ENCODE peak calls at places on chromosomes 4 and X, in seven cellular contexts. G, T, P, V, K, H and I are unnamed samples.

GRCh38 chr4:70624226-70624793 is 4.2 kb upstream of the ENAM start:
- DNase-seq in G (no peak), T (no peak), P (no peak), V (no peak), K (no peak), H (no peak), I (no peak)

GRCh38 chr4:54696649-54697048 is 38.9 kb downstream of the KIT start:
- DNase-seq in G (no peak), T (no peak), P (no peak), V (no peak), K (no peak), H (no peak), I (no peak)

GRCh38 chr4:109959195-109959594 is 46.5 kb downstream of the EGF start:
- DNase-seq in G (no peak), T (no peak), P (no peak), V (no peak), K (no peak), H (no peak), I (no peak)

GRCh38 chr4:76896731-76897521 is 1.0 kb downstream of the SOWAHB start:
- DNase-seq in G (peak), T (no peak), P (peak), V (peak), K (peak), H (no peak), I (no peak)

GRCh38 chrX:65821721-65822496 is 154.5 kb downstream of the MSN start:
- DNase-seq in G (no peak), T (no peak), P (peak), V (peak), K (no peak), H (no peak), I (peak)

GRCh38 chr4:86935833-86936721 is 1.3 kb downstream of the AFF1 start:
- DNase-seq in G (peak), T (peak), P (peak), V (peak), K (peak), H (peak), I (peak)

GRCh38 chrX:23035493-23035892 is 35.7 kb downstream of the DDX53 start:
- DNase-seq in G (no peak), T (no peak), P (no peak), V (no peak), K (no peak), H (no peak), I (no peak)

GRCh38 chr4:8000721-8001491 is 61.2 kb upstream of the AFAP1 start:
- DNase-seq in G (no peak), T (no peak), P (no peak), V (peak), K (no peak), H (no peak), I (no peak)

GRCh38 chr4:80125252-80126177 is 52.5 kb upstream of the ANTXR2 start:
- DNase-seq in G (no peak), T (no peak), P (no peak), V (no peak), K (peak), H (no peak), I (no peak)

GRCh38 chrX:30521440-30522182 is 56.0 kb downstream of the TASL start:
- DNase-seq in G (no peak), T (no peak), P (no peak), V (no peak), K (peak), H (no peak), I (no peak)

GRCh38 chrX:110384490-110384889 is 25.8 kb downstream of the RTL9 start:
- DNase-seq in G (no peak), T (no peak), P (no peak), V (no peak), K (peak), H (no peak), I (no peak)

GRCh38 chr4:102439835-102440234 is 61.3 kb upstream of the NFKB1 start:
- DNase-seq in G (no peak), T (no peak), P (no peak), V (no peak), K (peak), H (no peak), I (no peak)

GRCh38 chr4:78749972-78750727 is 26.0 kb upstream of the BMP2K start:
- DNase-seq in G (no peak), T (no peak), P (no peak), V (no peak), K (peak), H (no peak), I (no peak)
- H3K4me3 ChIP-seq in G (no peak), T (no peak), P (no peak), V (no peak), K (no peak), H (no peak), I (no peak)

DNA sequence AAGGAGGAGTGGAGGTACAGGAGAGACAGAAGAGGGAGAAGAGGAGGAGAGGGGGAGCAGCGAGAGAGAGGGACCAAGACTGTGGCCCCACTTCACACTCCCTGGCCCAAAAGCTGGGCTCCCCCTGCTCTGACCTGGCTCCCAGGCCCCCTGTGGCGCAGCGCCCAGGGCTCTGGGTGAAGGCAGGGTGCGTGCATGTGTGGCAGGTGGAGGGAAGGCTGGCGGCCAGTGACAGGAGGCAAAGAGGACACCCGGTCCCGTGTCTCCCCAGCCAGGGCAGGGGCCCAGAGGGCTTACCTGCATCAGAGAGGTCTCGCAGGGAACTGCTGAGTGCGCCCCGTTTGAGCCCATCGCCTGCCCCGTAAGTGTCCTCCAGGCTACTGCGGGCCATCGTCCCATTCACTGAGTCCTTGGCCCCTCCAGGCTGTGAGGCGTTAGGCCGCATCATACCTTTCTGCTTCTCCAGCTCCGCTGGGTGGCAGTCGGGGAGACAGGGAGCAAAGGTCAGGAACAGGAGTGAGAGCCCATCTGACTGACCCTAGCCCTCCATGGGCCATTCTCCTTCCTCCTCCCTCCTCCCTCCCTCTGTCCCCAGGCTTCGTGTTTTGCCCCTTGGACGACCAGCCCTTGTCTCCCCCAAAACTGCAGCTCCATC is 11.1 kb upstream of the KDM5C start:
- DNase-seq in G (no peak), T (no peak), P (no peak), V (no peak), K (no peak), H (no peak), I (no peak)
- H3K4me3 ChIP-seq in G (no peak), T (no peak), P (no peak), V (no peak), K (no peak), H (no peak), I (no peak)

GRCh38 chrX:100376581-100376980 is 33.5 kb downstream of the PCDH19 start:
- DNase-seq in G (no peak), T (no peak), P (no peak), V (no peak), K (peak), H (no peak), I (no peak)
- H3K4me3 ChIP-seq in G (no peak), T (no peak), P (no peak), V (no peak), K (no peak), H (no peak), I (no peak)

GRCh38 chrX:39936886-39937770 is 160.6 kb downstream of the BCOR start:
- DNase-seq in G (no peak), T (no peak), P (no peak), V (no peak), K (no peak), H (no peak), I (no peak)
- H3K4me3 ChIP-seq in G (no peak), T (no peak), P (no peak), V (no peak), K (no peak), H (no peak), I (no peak)

DNA sequence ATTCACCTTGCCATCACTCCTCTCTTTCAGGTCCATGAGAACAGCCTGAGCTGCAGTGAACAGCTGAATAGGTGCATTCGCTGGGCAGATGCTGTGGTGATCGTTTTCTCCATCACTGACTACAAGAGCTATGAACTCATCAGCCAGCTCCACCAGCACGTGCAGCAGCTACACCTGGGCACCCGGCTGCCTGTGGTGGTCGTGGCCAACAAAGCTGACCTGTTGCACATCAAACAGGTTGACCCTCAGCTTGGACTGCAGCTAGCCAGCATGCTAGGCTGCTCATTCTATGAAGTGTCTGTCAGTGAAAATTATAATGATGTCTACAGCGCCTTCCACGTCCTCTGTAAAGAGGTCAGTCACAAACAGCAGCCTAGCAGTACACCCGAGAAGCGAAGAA is 3.2 kb downstream of the RASL11B start:
- DNase-seq in G (no peak), T (no peak), P (no peak), V (no peak), K (no peak), H (no peak), I (no peak)
- H3K4me3 ChIP-seq in G (no peak), T (no peak), P (no peak), V (no peak), K (no peak), H (no peak), I (no peak)